ENCODE peak calls at places on chromosomes 3 and 15, in seven cellular contexts. Q, M, N, K, B, F and S are unnamed samples.

GRCh38 chr15:71489570-71489969 is 320.8 kb upstream of the NR2E3 start:
- DNase-seq in N (no peak), B (no peak), F (no peak), K (no peak), Q (no peak), M (no peak), S (no peak)

GRCh38 chr3:39146083-39146501 is 7.3 kb downstream of the CSRNP1 start:
- DNase-seq in B (no peak), M (no peak), K (no peak), F (no peak), Q (no peak), N (no peak), S (no peak)

GRCh38 chr3:177150970-177151627 is 46.2 kb downstream of the TBL1XR1 start:
- DNase-seq in Q (no peak), B (no peak), M (no peak), N (no peak), K (peak), F (no peak), S (peak)

GRCh38 chr3:159929181-159929893 is 59.3 kb upstream of the IL12A start:
- DNase-seq in F (no peak), B (no peak), K (peak), N (peak), Q (no peak), M (no peak), S (no peak)

GRCh38 chr3:40516201-40516600 is 8.6 kb upstream of the ZNF621 start:
- DNase-seq in K (no peak), F (no peak), B (no peak), M (no peak), N (no peak), Q (no peak), S (no peak)

GRCh38 chr15:88389120-88389519 is 78.1 kb downstream of the MRPL46 start:
- DNase-seq in K (no peak), B (no peak), F (no peak), N (no peak), Q (no peak), M (no peak), S (no peak)

GRCh38 chr3:184579513-184579912 is 17.9 kb downstream of the EPHB3 start:
- DNase-seq in B (no peak), F (no peak), Q (no peak), M (no peak), N (no peak), K (peak), S (no peak)

GRCh38 chr3:55648591-55649318 is 161.6 kb upstream of the WNT5A start:
- DNase-seq in K (no peak), N (no peak), M (no peak), F (no peak), B (no peak), Q (no peak), S (no peak)

GRCh38 chr15:70615435-70616310 is 147.7 kb downstream of the UACA start:
- DNase-seq in M (no peak), N (no peak), Q (no peak), F (no peak), K (peak), B (no peak), S (no peak)

GRCh38 chr3:102909904-102910303 is 475.1 kb downstream of the ZPLD1 start:
- DNase-seq in F (no peak), K (no peak), N (no peak), B (no peak), Q (no peak), M (no peak), S (no peak)

GRCh38 chr15:74829991-74830390 is 3.6 kb downstream of the CPLX3 start:
- DNase-seq in Q (no peak), B (no peak), M (no peak), F (no peak), K (no peak), N (no peak), S (no peak)

GRCh38 chr15:96327155-96327741 is 3.3 kb upstream of the NR2F2 start:
- DNase-seq in M (no peak), B (peak), N (no peak), Q (peak), K (peak), F (no peak), S (no peak)

GRCh38 chr3:161070252-161070930 is 34.8 kb downstream of the B3GALNT1 start:
- DNase-seq in Q (no peak), M (no peak), K (no peak), N (no peak), B (no peak), F (no peak), S (no peak)

GRCh38 chr3:10962481-10963036 is 30.0 kb upstream of the SLC6A1 start:
- DNase-seq in N (no peak), K (no peak), Q (no peak), B (no peak), F (no peak), M (no peak), S (no peak)

GRCh38 chr15:70025413-70026296 is 72.1 kb downstream of the TLE3 start:
- DNase-seq in N (no peak), B (no peak), Q (no peak), F (no peak), K (no peak), M (no peak), S (no peak)

GRCh38 chr3:41632705-41633104 is 329.2 kb downstream of the ULK4 start:
- DNase-seq in F (no peak), B (no peak), Q (no peak), K (no peak), M (no peak), N (no peak), S (no peak)

GRCh38 chr3:124654470-124654845 is 75.8 kb upstream of the UMPS start:
- DNase-seq in K (no peak), N (no peak), M (no peak), F (no peak), Q (no peak), B (no peak), S (no peak)

GRCh38 chr3:38354588-38355344 is 8.2 kb downstream of the XYLB start:
- DNase-seq in F (no peak), M (no peak), B (no peak), N (no peak), K (peak), Q (no peak), S (no peak)

GRCh38 chr15:51844747-51845426 is 15.4 kb downstream of the TMOD3 start:
- DNase-seq in N (no peak), F (no peak), Q (no peak), B (no peak), K (no peak), M (no peak), S (no peak)

GRCh38 chr3:171876651-171877272 is 33.6 kb downstream of the TMEM212 start:
- DNase-seq in B (no peak), M (no peak), K (peak), F (no peak), Q (no peak), N (no peak), S (peak)

GRCh38 chr3:71089271-71089670 is 494.3 kb downstream of the FOXP1 start:
- DNase-seq in N (no peak), Q (no peak), K (no peak), B (no peak), F (no peak), M (no peak), S (peak)

GRCh38 chr3:156978471-156978961 is 152.4 kb downstream of the LEKR1 start:
- DNase-seq in B (peak), M (no peak), N (no peak), F (no peak), K (no peak), Q (no peak), S (no peak)

GRCh38 chr3:136070953-136071949 is 105.7 kb downstream of the PPP2R3A start:
- DNase-seq in N (peak), B (peak), F (no peak), Q (no peak), M (peak), K (peak), S (no peak)

GRCh38 chr15:31389576-31389975 is 62.9 kb downstream of the KLF13 start:
- DNase-seq in K (no peak), N (no peak), Q (peak), M (peak), F (no peak), B (no peak), S (no peak)

GRCh38 chr3:105688821-105689220 is 180.0 kb downstream of the CBLB start:
- DNase-seq in F (no peak), M (no peak), N (no peak), B (no peak), Q (no peak), K (no peak), S (no peak)

GRCh38 chr15:52505141-52505540 is 23.5 kb downstream of the MYO5A start:
- DNase-seq in M (peak), B (peak), F (no peak), K (peak), Q (no peak), N (no peak), S (no peak)

GRCh38 chr15:43748376-43748775 is 2.1 kb downstream of the PDIA3 start:
- DNase-seq in B (peak), M (no peak), N (no peak), K (peak), F (no peak), Q (no peak), S (peak)

GRCh38 chr15:76038512-76038911 is 21.3 kb upstream of the TMEM266 start:
- DNase-seq in N (no peak), K (peak), F (no peak), M (no peak), B (no peak), Q (no peak), S (no peak)

GRCh38 chr15:35394416-35394815 is 151.5 kb downstream of the DPH6 start:
- DNase-seq in K (no peak), Q (no peak), N (no peak), M (no peak), F (no peak), B (no peak), S (no peak)

GRCh38 chr3:157220211-157220610 is 60.3 kb upstream of the CCNL1 start:
- DNase-seq in K (no peak), B (no peak), F (no peak), N (no peak), Q (no peak), M (no peak), S (no peak)

GRCh38 chr3:158709666-158710083 is 22.6 kb downstream of the RARRES1 start:
- DNase-seq in K (peak), M (peak), N (no peak), F (no peak), B (no peak), Q (no peak), S (no peak)

GRCh38 chr3:24259901-24260512 is 234.6 kb downstream of the THRB start:
- DNase-seq in N (no peak), K (no peak), B (no peak), M (no peak), Q (no peak), F (no peak), S (no peak)

GRCh38 chr15:46091860-46092450 is 457.1 kb downstream of the SQOR start:
- DNase-seq in K (no peak), B (peak), F (peak), M (no peak), Q (peak), N (no peak), S (peak)

GRCh38 chr3:177424541-177424940 is 227.3 kb upstream of the TBL1XR1 start:
- DNase-seq in B (no peak), K (no peak), M (no peak), Q (no peak), N (no peak), F (no peak), S (no peak)

GRCh38 chr3:150761831-150762661 is 923 bp downstream of the SIAH2 start:
- DNase-seq in K (peak), M (peak), B (peak), N (peak), F (peak), Q (peak), S (peak)

GRCh38 chr15:80167936-80168335 is 15.1 kb downstream of the FAH start:
- DNase-seq in F (no peak), B (no peak), M (no peak), N (no peak), Q (no peak), K (no peak), S (no peak)

GRCh38 chr3:195125646-195126045 is 145.3 kb downstream of the XXYLT1 start:
- DNase-seq in F (no peak), B (no peak), Q (no peak), M (no peak), N (no peak), K (no peak), S (no peak)

GRCh38 chr3:49534581-49535495 is 19.4 kb upstream of the BSN start:
- DNase-seq in B (no peak), N (peak), F (peak), K (no peak), Q (no peak), M (no peak), S (no peak)

DNA sequence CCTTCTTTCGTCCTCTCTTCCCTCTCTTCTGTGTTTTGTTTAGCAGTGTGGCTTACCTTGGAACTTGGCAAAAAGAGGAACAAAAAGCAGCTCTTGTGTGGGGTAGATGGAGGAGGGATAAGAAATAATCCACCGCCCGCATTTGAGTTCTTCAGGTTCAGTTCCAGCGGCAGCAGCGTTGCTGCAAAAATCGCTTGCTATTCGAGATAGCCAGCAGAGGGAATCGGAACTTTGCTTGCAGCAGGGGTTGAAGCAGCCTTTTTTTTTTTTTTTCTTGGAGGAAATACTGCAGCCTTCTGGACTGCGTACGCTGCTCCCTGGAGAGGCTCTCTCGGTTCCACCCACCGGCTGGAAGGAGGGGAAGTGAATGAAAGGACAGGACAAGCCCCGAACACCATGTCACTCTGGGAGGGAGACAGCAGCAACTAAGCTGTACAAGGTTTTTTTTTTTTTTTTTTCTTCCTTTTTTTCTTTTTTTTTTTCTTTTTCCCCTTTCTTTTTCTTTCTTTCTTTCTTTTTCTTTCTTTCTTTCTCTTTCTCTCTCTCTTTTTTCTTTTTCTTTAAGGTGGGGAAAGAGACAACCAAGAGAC is at the start of gene RBMS3:
- DNase-seq in N (peak), M (peak), B (peak), Q (peak), K (peak), F (peak), S (peak)
- TF ChIP-seq CTCF in N (no peak), M (peak), B (peak), Q (peak), K (peak), F (peak), S (no peak)

DNA sequence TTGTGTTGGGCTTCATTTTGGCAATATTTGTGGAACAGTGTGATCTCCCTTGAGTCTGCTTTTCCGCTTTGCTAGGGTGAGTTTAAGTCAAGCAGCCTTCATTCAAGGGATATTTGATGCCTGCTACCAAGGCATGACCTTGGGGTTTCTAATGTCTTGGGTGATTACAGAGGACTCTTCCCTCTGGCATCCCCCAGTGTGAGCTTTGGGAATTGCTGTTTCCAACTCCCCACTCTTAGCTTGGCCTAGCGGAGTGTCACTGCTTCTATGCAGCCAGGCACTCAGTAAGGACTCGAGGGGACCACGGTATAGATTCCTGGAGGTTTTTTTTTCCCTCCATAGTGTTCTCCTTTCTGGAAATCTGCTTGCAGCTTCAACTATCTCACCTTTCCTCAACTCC is 21.1 kb downstream of the GCNT3 start:
- DNase-seq in M (no peak), B (no peak), N (peak), F (peak), K (no peak), Q (no peak), S (no peak)
- TF ChIP-seq CTCF in M (no peak), B (peak), N (peak), F (peak), K (peak), Q (no peak), S (no peak)

GRCh38 chr15:40438712-40439111 is 2.0 kb upstream of the BAHD1 start:
- DNase-seq in B (no peak), M (no peak), K (no peak), F (no peak), N (no peak), Q (no peak), S (no peak)
- TF ChIP-seq CTCF in B (no peak), M (no peak), K (no peak), F (no peak), N (no peak), Q (no peak), S (no peak)

GRCh38 chr15:89863918-89864317 is 29.9 kb downstream of the AP3S2 start:
- DNase-seq in N (no peak), K (no peak), F (no peak), M (no peak), Q (no peak), B (no peak), S (no peak)
- TF ChIP-seq CTCF in N (no peak), K (no peak), F (no peak), M (no peak), Q (no peak), B (no peak), S (no peak)

GRCh38 chr15:25181290-25182097 is 226.7 kb downstream of the SNRPN start:
- DNase-seq in Q (no peak), N (no peak), K (no peak), M (peak), F (no peak), B (no peak), S (no peak)

GRCh38 chr15:25183581-25184330 is 229.0 kb downstream of the SNRPN start:
- DNase-seq in F (no peak), M (no peak), Q (no peak), N (no peak), K (no peak), B (no peak), S (no peak)

GRCh38 chr15:25182098-25182478 is 227.3 kb downstream of the SNRPN start:
- DNase-seq in B (no peak), N (no peak), Q (no peak), K (no peak), F (no peak), M (peak), S (no peak)

GRCh38 chr15:25184356-25185155 is 229.8 kb downstream of the SNRPN start:
- DNase-seq in M (no peak), Q (no peak), K (no peak), F (no peak), B (no peak), N (no peak), S (no peak)

DNA sequence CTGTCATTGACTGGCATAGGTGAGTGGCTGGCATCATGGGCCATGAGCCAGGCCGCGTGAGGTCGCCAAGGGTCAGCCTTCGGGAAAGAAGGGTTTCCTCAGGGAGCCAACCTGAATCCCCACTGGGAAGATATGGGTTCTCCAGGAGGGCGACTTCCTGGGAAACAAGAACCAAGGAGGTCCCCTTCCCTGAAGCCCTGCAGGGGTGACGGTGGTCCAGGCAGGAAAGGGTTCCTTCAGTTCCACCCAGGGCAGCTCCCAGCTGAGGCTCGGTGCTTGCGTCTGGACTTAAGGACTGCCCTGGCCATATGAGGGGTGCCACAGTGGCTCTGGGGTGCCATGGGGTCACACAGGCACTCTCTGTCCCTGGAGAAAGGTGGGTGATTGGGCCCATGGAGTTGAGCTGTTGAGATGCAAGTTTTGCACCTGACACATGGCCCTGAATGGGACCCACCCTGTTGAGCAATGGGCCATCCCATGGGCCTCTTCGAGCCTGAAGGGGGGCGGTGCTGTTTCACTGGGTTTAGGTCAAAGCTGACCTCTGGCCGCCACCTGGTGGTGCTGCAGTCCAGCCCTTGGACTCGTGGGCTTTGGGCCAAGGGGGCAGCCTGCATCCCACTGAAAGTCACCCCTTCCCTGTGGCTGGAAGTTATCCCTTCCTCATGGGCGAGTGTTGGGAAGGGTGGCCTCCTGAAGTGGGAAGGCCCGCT is 228.1 kb downstream of the SNRPN start:
- DNase-seq in F (no peak), K (no peak), N (no peak), B (no peak), M (peak), Q (no peak), S (no peak)
- TF ChIP-seq CTCF in F (no peak), K (no peak), N (no peak), B (no peak), M (no peak), Q (no peak), S (no peak)

GRCh38 chr15:53978248-53978906 is at the start of gene UNC13C:
- DNase-seq in K (peak), N (peak), B (no peak), M (no peak), F (peak), Q (no peak), S (peak)

GRCh38 chr15:53974813-53975212 is 3.4 kb upstream of the UNC13C start:
- DNase-seq in K (no peak), Q (no peak), F (no peak), M (no peak), B (no peak), N (no peak), S (peak)

GRCh38 chr15:53974121-53974520 is 4.1 kb upstream of the UNC13C start:
- DNase-seq in N (no peak), M (no peak), F (no peak), K (no peak), Q (no peak), B (no peak), S (no peak)

GRCh38 chr15:53979051-53979788 is 979 bp downstream of the UNC13C start:
- DNase-seq in Q (no peak), F (no peak), M (no peak), N (no peak), B (no peak), K (no peak), S (no peak)

DNA sequence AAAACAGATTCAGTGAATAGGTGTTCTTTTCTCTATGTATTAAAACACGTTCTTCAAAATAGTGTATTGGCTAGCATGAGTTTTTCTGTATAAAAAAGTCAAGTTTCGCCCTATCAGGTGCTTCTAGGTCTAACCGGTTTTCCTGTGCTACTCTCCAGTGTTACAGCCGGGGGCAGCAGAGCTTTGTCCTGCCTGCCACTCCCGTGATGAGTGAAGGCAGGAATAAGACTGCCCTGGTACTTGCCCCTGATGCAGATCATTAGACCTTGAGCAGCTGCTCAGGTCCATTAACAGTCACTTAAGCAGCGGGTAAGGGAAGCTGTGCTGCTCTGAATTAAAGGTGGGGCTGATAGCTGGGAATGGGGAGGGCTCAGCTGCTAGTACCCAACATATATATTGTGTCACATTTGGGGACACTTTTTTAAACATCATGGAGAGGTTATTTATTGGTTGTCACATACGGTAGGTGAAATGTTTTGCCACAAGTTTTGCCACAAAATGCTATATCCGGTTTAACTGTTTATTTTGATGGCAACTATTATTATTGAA is 1.3 kb upstream of the UNC13C start:
- DNase-seq in N (peak), M (no peak), Q (no peak), B (no peak), K (no peak), F (peak), S (no peak)
- TF ChIP-seq CTCF in N (no peak), M (peak), Q (no peak), B (peak), K (peak), F (peak), S (no peak)